ENCODE peak calls at places on chromosomes 5 and 9, in seven cellular contexts. Y is IMR-90, O is neuronal stem cell, B is H1, N is H9, P is mesenchymal stem cell, H is mesendoderm. C is an unnamed sample. For H3K79me1, the result is how much of the 10 kb centered on the place peaks cover.

GRCh38 chr5:166845044-166845443 is 1446.4 kb upstream of the WWC1 start:
- DNase-seq in Y (no peak), O (peak), B (no peak), N (no peak), P (peak), H (peak), C (no peak)

GRCh38 chr5:75756991-75757390 is 39.8 kb upstream of the POC5 start:
- DNase-seq in Y (peak), O (no peak), B (no peak), N (no peak), P (no peak), H (no peak), C (no peak)

GRCh38 chr9:13388157-13388556 is 108.7 kb upstream of the MPDZ start:
- DNase-seq in Y (no peak), O (no peak), B (no peak), N (no peak), P (peak), H (no peak), C (no peak)

GRCh38 chr9:37617837-37618236 is 25.4 kb upstream of the TOMM5 start:
- DNase-seq in Y (peak), O (peak), B (no peak), N (no peak), P (no peak), H (peak), C (peak)

GRCh38 chr9:19782005-19782404 is 6.8 kb downstream of the SLC24A2 start:
- DNase-seq in Y (no peak), O (no peak), B (no peak), N (no peak), P (peak), H (peak), C (no peak)

GRCh38 chr5:139577689-139578347 is 16.7 kb downstream of the UBE2D2 start:
- DNase-seq in Y (no peak), O (no peak), B (no peak), N (no peak), P (peak), H (no peak), C (no peak)

GRCh38 chr5:1068895-1069719 is 42.8 kb downstream of the SLC12A7 start:
- DNase-seq in Y (no peak), O (no peak), B (no peak), N (no peak), P (no peak), H (no peak), C (no peak)

GRCh38 chr5:67202830-67203229 is 6.2 kb upstream of the CD180 start:
- DNase-seq in Y (no peak), O (no peak), B (no peak), N (no peak), P (no peak), H (no peak), C (no peak)

GRCh38 chr9:123225374-123225813 is 43.0 kb downstream of the STRBP start:
- DNase-seq in Y (peak), O (peak), B (peak), N (peak), P (peak), H (peak), C (peak)

GRCh38 chr9:128163523-128164331 is 3.7 kb downstream of the BBLN start:
- DNase-seq in Y (no peak), O (no peak), B (no peak), N (no peak), P (no peak), H (no peak), C (no peak)

GRCh38 chr5:132019857-132020555 is 8.5 kb upstream of the ACSL6 start:
- DNase-seq in Y (no peak), O (no peak), B (no peak), N (no peak), P (no peak), H (no peak), C (peak)

GRCh38 chr5:157459715-157460599 is at the start of gene NIPAL4:
- DNase-seq in Y (no peak), O (no peak), B (no peak), N (peak), P (peak), H (peak), C (no peak)

GRCh38 chr9:134361843-134362414 is 35.7 kb downstream of the RXRA start:
- DNase-seq in Y (no peak), O (no peak), B (no peak), N (no peak), P (no peak), H (no peak), C (no peak)

DNA sequence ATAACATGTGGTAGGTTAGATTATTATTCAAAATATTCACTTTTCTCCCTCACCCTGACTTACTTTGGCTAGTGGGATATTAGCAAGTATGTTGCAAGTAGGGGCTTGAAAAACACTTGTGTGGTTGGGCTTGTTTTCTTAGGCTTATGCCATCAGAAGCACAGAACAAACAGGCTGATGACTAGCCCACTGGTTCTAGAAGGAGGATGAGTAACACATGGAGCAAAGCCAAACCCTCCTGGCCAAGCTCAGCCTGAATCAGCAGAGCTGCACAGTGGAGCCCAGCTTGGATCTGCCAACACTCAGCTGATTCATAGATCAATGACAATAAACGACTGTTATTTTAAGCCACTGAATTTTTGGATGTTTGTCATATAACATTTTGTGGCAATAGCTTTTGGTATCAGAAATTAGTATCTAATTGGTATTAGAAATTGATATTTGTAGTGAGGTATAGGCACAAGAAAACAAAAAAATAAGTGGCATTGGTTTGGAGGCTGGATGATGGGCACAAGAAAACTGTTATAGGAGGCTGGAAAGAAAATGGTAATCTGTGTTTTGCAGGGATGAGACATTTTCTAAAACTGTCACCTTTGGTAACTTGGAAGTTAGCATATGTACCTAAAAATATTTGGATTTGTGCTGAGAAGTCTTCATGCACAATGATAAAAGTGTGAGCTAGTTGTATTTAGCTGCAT is 46.1 kb upstream of the ZBED3 start:
- DNase-seq in Y (peak), O (no peak), B (no peak), N (no peak), P (peak), H (no peak), C (peak)
- H3K4ac ChIP-seq in Y (no peak), O (no peak), B (no peak), N (no peak), P (no peak), H (no peak), C (no peak)

GRCh38 chr9:34715639-34716215 is 5.8 kb upstream of the CCL21 start:
- DNase-seq in Y (no peak), O (no peak), B (no peak), N (no peak), P (no peak), H (no peak), C (peak)
- H3K79me1 ChIP-seq in Y (under half), O (under half), B (under half), N (under half), P (under half), H (under half), C (under half)

GRCh38 chr5:152271420-152271819 is 133.7 kb downstream of the NMUR2 start:
- DNase-seq in Y (no peak), O (peak), B (no peak), N (peak), P (no peak), H (peak), C (peak)
- H3K23ac ChIP-seq in Y (no peak), O (no peak), B (no peak), N (no peak), P (no peak), H (no peak), C (no peak)

GRCh38 chr5:71982717-71983395 is 124.4 kb upstream of the MAP1B start:
- DNase-seq in Y (no peak), O (no peak), B (no peak), N (no peak), P (no peak), H (no peak), C (no peak)
- H3K4ac ChIP-seq in Y (no peak), O (no peak), B (no peak), N (no peak), P (no peak), H (no peak), C (no peak)

GRCh38 chr9:93590609-93591234 is 14.3 kb downstream of the PHF2 start:
- DNase-seq in Y (no peak), O (no peak), B (no peak), N (no peak), P (no peak), H (no peak), C (no peak)
- H3K79me1 ChIP-seq in Y (half or more), O (under half), B (under half), N (under half), P (half or more), H (under half), C (under half)

DNA sequence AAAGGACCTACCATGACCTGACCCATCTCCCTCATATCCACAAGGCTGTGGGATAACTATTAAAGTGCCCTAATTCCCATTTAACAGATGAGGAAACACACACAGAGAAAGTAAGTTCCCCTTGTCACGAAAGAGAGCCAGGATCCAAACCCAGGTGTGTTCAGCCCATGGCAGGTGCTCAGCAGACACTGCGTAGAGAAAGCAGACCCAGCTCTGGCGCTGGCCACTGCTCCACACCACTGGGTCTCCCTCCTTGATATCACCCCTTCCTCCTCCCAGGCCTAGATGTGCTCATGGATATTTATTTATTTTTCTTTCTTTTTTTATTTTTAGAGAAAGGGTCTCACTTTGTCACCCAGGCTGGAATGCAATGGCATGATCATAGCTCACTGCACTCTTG is 24.0 kb upstream of the CORO2A start:
- DNase-seq in Y (no peak), O (no peak), B (no peak), N (no peak), P (no peak), H (no peak), C (no peak)
- H3K23ac ChIP-seq in Y (no peak), O (no peak), B (no peak), N (no peak), P (no peak), H (no peak), C (no peak)

C was measured in trophoblast cell.